ENCODE peak calls at places on chromosomes 1 and 21, in four cellular contexts. V, Y, F and X are unnamed samples.

GRCh38 chr1:23800396-23801337 is at the start of gene GALE:
- DNase-seq in V (peak), Y (peak), F (peak), X (peak)

GRCh38 chr1:201714542-201715276 is 114.2 kb upstream of the IPO9 start:
- DNase-seq in F (peak), V (no peak), Y (no peak), X (no peak)

GRCh38 chr1:117633936-117634335 is 28.1 kb downstream of the TENT5C start:
- DNase-seq in V (no peak), Y (no peak), F (no peak), X (no peak)

GRCh38 chr1:40717960-40718359 is 26.5 kb downstream of the NFYC start:
- DNase-seq in Y (no peak), F (no peak), V (no peak), X (no peak)

GRCh38 chr1:88375977-88376376 is 308.1 kb upstream of the PKN2 start:
- DNase-seq in F (no peak), V (no peak), Y (no peak), X (no peak)

GRCh38 chr1:228349701-228350171 is 56.9 kb downstream of the TRIM11 start:
- DNase-seq in F (peak), Y (no peak), V (no peak), X (no peak)

GRCh38 chr1:38858833-38859560 is 575 bp downstream of the RRAGC start:
- DNase-seq in V (peak), F (peak), Y (peak), X (peak)

GRCh38 chr21:23475518-23476189 is 2131.6 kb downstream of the MRPL39 start:
- DNase-seq in F (no peak), Y (no peak), V (no peak), X (no peak)

GRCh38 chr1:169364948-169365347 is 2.6 kb downstream of the NME7 start:
- DNase-seq in Y (no peak), F (no peak), V (no peak), X (no peak)

GRCh38 chr1:233523047-233523446 is 90.9 kb upstream of the KCNK1 start:
- DNase-seq in F (no peak), V (no peak), Y (no peak), X (no peak)

GRCh38 chr1:209057083-209057482 is 526.4 kb upstream of the CAMK1G start:
- DNase-seq in F (no peak), Y (no peak), V (no peak), X (no peak)

GRCh38 chr1:96999191-96999590 is 277.6 kb downstream of the PTBP2 start:
- DNase-seq in Y (no peak), V (no peak), F (no peak), X (no peak)

GRCh38 chr1:111163363-111163762 is 23.3 kb downstream of the CEPT1 start:
- DNase-seq in F (no peak), Y (no peak), V (no peak), X (no peak)

GRCh38 chr1:169795687-169796086 is 980 bp upstream of the METTL18 start:
- DNase-seq in F (no peak), V (no peak), Y (peak), X (no peak)

GRCh38 chr21:44012474-44013379 is 618 bp downstream of the TRAPPC10 start:
- DNase-seq in Y (peak), V (peak), F (peak), X (peak)

GRCh38 chr1:204258213-204259115 is 44.7 kb upstream of the GOLT1A start:
- DNase-seq in F (no peak), Y (peak), V (peak), X (peak)

DNA sequence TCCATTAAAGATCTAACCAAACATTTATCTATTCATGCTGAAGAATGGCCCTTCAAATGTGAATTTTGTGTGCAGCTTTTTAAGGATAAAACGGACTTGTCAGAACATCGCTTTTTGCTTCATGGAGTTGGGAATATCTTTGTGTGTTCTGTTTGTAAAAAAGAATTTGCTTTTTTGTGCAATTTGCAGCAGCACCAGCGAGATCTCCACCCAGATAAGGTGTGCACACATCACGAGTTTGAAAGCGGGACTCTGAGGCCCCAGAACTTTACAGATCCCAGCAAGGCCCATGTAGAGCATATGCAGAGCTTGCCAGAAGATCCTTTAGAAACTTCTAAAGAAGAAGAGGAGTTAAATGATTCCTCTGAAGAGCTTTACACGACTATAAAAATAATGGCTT is 81.2 kb downstream of the PRDM2 start:
- DNase-seq in F (no peak), Y (no peak), V (no peak), X (no peak)
- TF ChIP-seq CTCF in F (no peak), Y (no peak), V (no peak), X (no peak)

DNA sequence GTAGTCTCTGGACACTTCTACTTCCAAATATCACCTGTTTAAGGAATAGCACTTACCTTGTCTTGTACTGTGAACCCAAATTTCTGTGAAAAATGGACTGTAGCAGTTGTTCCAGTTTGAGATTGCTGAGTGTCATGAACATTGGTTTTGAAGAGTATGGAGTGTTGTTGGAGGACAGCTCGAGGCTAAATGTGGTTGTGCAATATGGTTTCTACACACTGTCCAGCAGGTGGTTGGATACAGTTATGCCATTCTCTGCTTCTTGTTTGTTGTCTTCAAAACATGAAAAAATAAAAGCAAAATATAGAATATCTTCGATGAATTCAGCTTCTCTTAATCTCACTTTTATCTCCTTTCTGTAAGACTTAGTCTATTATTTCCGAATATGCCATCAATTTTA is 67.1 kb downstream of the DDR2 start:
- DNase-seq in V (no peak), F (no peak), Y (no peak), X (no peak)
- TF ChIP-seq CTCF in V (no peak), F (no peak), Y (no peak), X (no peak)

DNA sequence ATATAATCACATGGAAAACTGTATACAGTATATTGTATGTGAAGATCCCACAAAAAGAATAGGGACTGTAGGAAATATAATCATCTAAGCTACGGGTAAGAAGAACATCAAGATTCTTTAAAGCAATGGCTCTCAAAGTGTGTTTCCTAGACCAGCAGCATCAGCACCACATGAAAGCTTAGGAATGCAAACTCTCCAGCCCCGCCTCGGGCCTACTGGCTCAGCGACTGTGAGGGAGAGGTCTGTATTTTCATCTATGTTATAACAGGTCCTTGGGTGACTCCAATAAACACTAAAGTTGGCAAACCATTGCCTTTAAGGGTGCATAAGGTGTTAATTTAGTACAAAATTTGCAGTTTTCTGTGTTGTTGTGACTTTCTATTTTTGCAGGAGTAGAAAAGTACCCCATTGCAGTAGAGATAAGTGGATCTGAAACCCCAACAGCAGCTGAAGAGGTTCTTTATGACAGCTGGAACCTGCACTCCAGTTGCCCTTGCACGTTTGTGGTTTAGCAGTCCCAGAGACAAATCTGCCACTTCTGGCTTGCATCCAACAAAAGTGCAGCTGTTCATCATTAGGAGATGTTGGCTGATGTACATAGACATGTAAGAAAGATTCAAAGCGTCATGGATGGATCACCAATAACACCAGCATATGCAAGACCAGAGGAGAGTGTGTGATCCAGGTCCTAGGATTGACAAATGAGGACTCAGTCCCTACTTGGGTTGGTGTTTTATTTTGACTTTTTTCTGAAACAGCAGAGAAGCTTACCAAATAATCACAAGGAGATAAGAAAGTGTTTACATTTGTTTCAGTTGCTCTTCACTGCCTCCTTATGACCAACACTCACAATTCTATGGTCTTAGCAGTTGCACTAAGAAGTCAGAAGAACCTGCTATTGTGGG is 15.9 kb upstream of the IFNAR1 start:
- DNase-seq in F (no peak), Y (peak), V (no peak), X (no peak)
- TF ChIP-seq CTCF in F (no peak), Y (peak), V (peak), X (peak)

GRCh38 chr1:207321045-207321789 is at the start of gene CD55:
- DNase-seq in Y (peak), V (peak), F (peak), X (peak)
- TF ChIP-seq CTCF in Y (peak), V (peak), F (peak), X (peak)

GRCh38 chr1:14598498-14599172 is at the start of gene KAZN:
- DNase-seq in Y (no peak), F (peak), V (no peak), X (peak)
- TF ChIP-seq CTCF in Y (no peak), F (no peak), V (no peak), X (no peak)